ENCODE peak calls at places on chromosomes 5 and 9, in eight cellular contexts. S, Z, H, R, N, Q, G and A are unnamed samples.

GRCh38 chr9:74946686-74947085 is 6.0 kb downstream of the C9orf40 start:
- DNase-seq in S (no peak), Z (no peak), G (no peak), R (no peak), N (no peak), H (no peak), Q (no peak), A (no peak)

GRCh38 chr9:121814594-121814993 is 163.2 kb downstream of the DAB2IP start:
- DNase-seq in N (no peak), H (no peak), Q (peak; percentile 36), G (no peak), S (no peak), Z (no peak), R (no peak), A (no peak)

GRCh38 chr9:112493738-112494137 is 7.1 kb downstream of the KIAA1958 start:
- DNase-seq in Z (no peak), Q (no peak), G (no peak), S (no peak), N (no peak), R (no peak), H (no peak), A (no peak)

GRCh38 chr5:21646469-21646868 is 1206.7 kb downstream of the CDH12 start:
- DNase-seq in Z (peak; percentile 16), G (no peak), N (no peak), Q (no peak), H (no peak), S (no peak), R (no peak), A (no peak)

GRCh38 chr5:71865202-71865601 is 146.1 kb downstream of the CARTPT start:
- DNase-seq in Z (peak; percentile 67), S (no peak), H (no peak), N (no peak), R (no peak), Q (no peak), G (no peak), A (no peak)

GRCh38 chr5:15940905-15941304 is 238.7 kb downstream of the MARCHF11 start:
- DNase-seq in R (no peak), G (no peak), Q (no peak), H (no peak), Z (no peak), N (no peak), S (no peak), A (no peak)

GRCh38 chr9:18182636-18183035 is 291.3 kb upstream of the ADAMTSL1 start:
- DNase-seq in Z (no peak), R (no peak), Q (no peak), G (no peak), H (no peak), S (no peak), N (no peak), A (no peak)

GRCh38 chr9:13386324-13386723 is 106.8 kb upstream of the MPDZ start:
- DNase-seq in Q (no peak), Z (no peak), H (no peak), S (no peak), R (no peak), N (no peak), G (no peak), A (no peak)

GRCh38 chr5:120326651-120327050 is 137.4 kb upstream of the PRR16 start:
- DNase-seq in H (no peak), G (no peak), Q (no peak), Z (no peak), R (no peak), N (no peak), S (no peak), A (no peak)

GRCh38 chr5:114367029-114367428 is 5.2 kb downstream of the KCNN2 start:
- DNase-seq in R (no peak), S (no peak), Z (peak; percentile 48), Q (no peak), G (no peak), N (no peak), H (no peak), A (no peak)

GRCh38 chr9:98437458-98438034 is 182.1 kb upstream of the TBC1D2 start:
- DNase-seq in H (no peak), Q (no peak), N (no peak), Z (no peak), G (no peak), R (no peak), S (no peak), A (no peak)

GRCh38 chr5:139848508-139849100 is 53.0 kb downstream of the PSD2 start:
- DNase-seq in Q (no peak), G (peak; percentile 70), Z (no peak), H (no peak), N (no peak), S (peak; percentile 40), R (peak; percentile 38), A (no peak)

GRCh38 chr5:74622122-74622521 is 18.4 kb downstream of the ENC1 start:
- DNase-seq in S (no peak), Z (peak; percentile 24), N (no peak), H (no peak), R (no peak), G (no peak), Q (no peak), A (no peak)

GRCh38 chr5:61416010-61416409 is 84.0 kb downstream of the ZSWIM6 start:
- DNase-seq in R (peak; percentile 7), H (no peak), S (peak; percentile 28), Z (peak; percentile 46), Q (no peak), N (no peak), G (no peak), A (no peak)

GRCh38 chr9:14018061-14018460 is 295.9 kb downstream of the NFIB start:
- DNase-seq in G (no peak), N (no peak), Q (no peak), S (no peak), H (no peak), R (no peak), Z (peak; percentile 38), A (no peak)

GRCh38 chr5:120604898-120605297 is 140.8 kb downstream of the PRR16 start:
- DNase-seq in N (peak; percentile 75), H (no peak), R (no peak), Q (no peak), G (no peak), S (no peak), Z (peak; percentile 95), A (no peak)

GRCh38 chr5:135429886-135430437 is 17.2 kb downstream of the DCANP1 start:
- DNase-seq in H (no peak), Q (no peak), Z (no peak), G (no peak), R (no peak), S (no peak), N (no peak), A (no peak)

GRCh38 chr9:133375116-133375723 is 640 bp downstream of the SURF4 start:
- DNase-seq in Z (peak; percentile 38), N (no peak), R (peak; percentile 38), H (no peak), Q (no peak), G (peak; percentile 72), S (peak; percentile 42), A (peak; percentile 48)

GRCh38 chr9:72165821-72166547 is 16.7 kb downstream of the GDA start:
- DNase-seq in S (no peak), N (no peak), R (no peak), Q (no peak), G (no peak), Z (no peak), H (no peak), A (no peak)

GRCh38 chr5:59637878-59638580 is 255.5 kb downstream of the PDE4D start:
- DNase-seq in Q (no peak), N (no peak), S (no peak), R (no peak), H (no peak), Z (peak; percentile 21), G (no peak), A (no peak)

GRCh38 chr9:128702949-128703615 is 779 bp downstream of the PKN3 start:
- DNase-seq in H (no peak), Q (peak; percentile 59), Z (no peak), R (peak; percentile 48), S (peak; percentile 77), G (no peak), N (no peak), A (peak; percentile 66)

GRCh38 chr5:72517961-72518690 is 10.9 kb upstream of the ZNF366 start:
- DNase-seq in Q (no peak), R (no peak), Z (no peak), H (no peak), S (no peak), G (no peak), N (no peak), A (no peak)

GRCh38 chr9:35112257-35113020 is 3.2 kb downstream of the ATOSB start:
- DNase-seq in Z (peak; percentile 72), N (peak; percentile 40), G (peak; percentile 69), H (no peak), R (no peak), S (no peak), Q (no peak), A (no peak)

GRCh38 chr5:40991168-40991980 is 79.8 kb downstream of the MROH2B start:
- DNase-seq in R (no peak), G (no peak), H (no peak), Q (no peak), Z (no peak), N (no peak), S (no peak), A (no peak)

GRCh38 chr5:138653502-138653901 is 78.3 kb upstream of the HSPA9 start:
- DNase-seq in R (no peak), S (no peak), Z (peak; percentile 69), N (no peak), G (no peak), Q (no peak), H (no peak), A (peak; percentile 30)

GRCh38 chr5:173964491-173964890 is 24.5 kb upstream of the C5orf47 start:
- DNase-seq in N (no peak), R (no peak), G (no peak), Q (no peak), S (no peak), H (no peak), Z (peak; percentile 30), A (no peak)

GRCh38 chr5:170867825-170868224 is 6.0 kb downstream of the RANBP17 start:
- DNase-seq in N (no peak), Q (no peak), R (no peak), H (no peak), Z (no peak), G (no peak), S (no peak), A (no peak)

GRCh38 chr5:171428849-171429542 is 9.5 kb downstream of the FGF18 start:
- DNase-seq in N (no peak), G (peak; percentile 27), Q (no peak), H (no peak), S (no peak), R (no peak), Z (no peak), A (no peak)

GRCh38 chr9:127886401-127886972 is 9.0 kb upstream of the AK1 start:
- DNase-seq in H (no peak), R (no peak), S (peak; percentile 38), Q (no peak), N (no peak), G (no peak), Z (no peak), A (peak; percentile 24)